ENCODE peak calls at places on chromosomes 4 and X, in eight cellular contexts. G, S, A, F, P, Z, O and Y are unnamed samples.

GRCh38 chr4:53013873-53014272 is 151.8 kb downstream of the RASL11B start:
- DNase-seq in O (no peak), F (no peak), G (no peak), S (no peak), P (no peak), Z (no peak), A (no peak), Y (no peak)

GRCh38 chr4:76293705-76294274 is 12.7 kb upstream of the STBD1 start:
- DNase-seq in O (peak), S (no peak), G (no peak), F (no peak), A (no peak), P (no peak), Z (no peak), Y (no peak)

GRCh38 chrX:48461830-48462229 is 8.2 kb downstream of the SLC38A5 start:
- DNase-seq in Z (no peak), O (no peak), A (no peak), G (peak), F (no peak), P (no peak), S (no peak), Y (no peak)

GRCh38 chr4:80073362-80074008 is 456 bp upstream of the ANTXR2 start:
- DNase-seq in P (peak), F (no peak), G (peak), Z (peak), S (no peak), A (no peak), O (no peak), Y (no peak)

GRCh38 chrX:28581522-28581921 is 5.7 kb upstream of the IL1RAPL1 start:
- DNase-seq in P (no peak), A (no peak), O (no peak), F (no peak), Z (no peak), S (no peak), G (no peak), Y (no peak)

GRCh38 chr4:186161138-186161537 is 30.2 kb upstream of the CYP4V2 start:
- DNase-seq in A (peak), G (peak), O (no peak), P (no peak), F (no peak), S (no peak), Z (no peak), Y (no peak)

GRCh38 chr4:114257516-114257915 is 278.1 kb upstream of the ARSJ start:
- DNase-seq in O (peak), A (no peak), P (no peak), G (no peak), S (no peak), F (no peak), Z (no peak), Y (no peak)

GRCh38 chr4:144732584-144733130 is 86.7 kb downstream of the HHIP start:
- DNase-seq in F (no peak), G (no peak), A (no peak), Z (no peak), O (no peak), P (no peak), S (peak), Y (no peak)

GRCh38 chrX:129980540-129981206 is 1.8 kb upstream of the BCORL1 start:
- DNase-seq in Z (no peak), A (no peak), P (no peak), F (peak), O (no peak), S (peak), G (peak), Y (peak)

GRCh38 chr4:2006956-2007653 is 1.7 kb downstream of the NELFA start:
- DNase-seq in Z (no peak), G (no peak), A (no peak), S (peak), O (no peak), F (no peak), P (no peak), Y (no peak)

GRCh38 chrX:97366246-97366645 is 482.5 kb downstream of the RPA4 start:
- DNase-seq in Z (no peak), A (no peak), O (no peak), P (no peak), F (no peak), G (no peak), S (no peak), Y (no peak)

GRCh38 chrX:57227691-57228090 is 58.8 kb upstream of the FAAH2 start:
- DNase-seq in P (no peak), A (peak), G (no peak), F (no peak), S (no peak), Z (no peak), O (no peak), Y (peak)

GRCh38 chr4:16227462-16227868 is 1.2 kb upstream of the TAPT1 start:
- DNase-seq in O (no peak), G (peak), P (peak), F (peak), A (no peak), Z (peak), S (peak), Y (no peak)

GRCh38 chr4:154877110-154877760 is 96.2 kb downstream of the RBM46 start:
- DNase-seq in P (no peak), Z (no peak), S (peak), F (no peak), O (no peak), G (no peak), A (no peak), Y (no peak)

GRCh38 chrX:101219116-101219839 is at the start of gene DRP2:
- DNase-seq in S (peak), O (no peak), P (no peak), A (no peak), G (no peak), F (no peak), Z (no peak), Y (no peak)

GRCh38 chrX:3743821-3744439 is 30.5 kb upstream of the PRKX start:
- DNase-seq in S (no peak), Z (peak), P (peak), F (no peak), A (peak), G (peak), O (no peak), Y (no peak)

GRCh38 chrX:70134116-70134477 is 850 bp downstream of the IGBP1 start:
- DNase-seq in O (no peak), S (peak), A (no peak), P (no peak), Z (no peak), G (no peak), F (no peak), Y (no peak)

GRCh38 chr4:5361968-5362367 is 310.7 kb downstream of the STK32B start:
- DNase-seq in F (no peak), A (no peak), G (peak), P (no peak), S (peak), O (no peak), Z (no peak), Y (no peak)

GRCh38 chr4:145679991-145680455 is at the start of gene C4orf51:
- DNase-seq in F (no peak), S (peak), G (no peak), A (no peak), Z (no peak), O (peak), P (no peak), Y (no peak)

GRCh38 chrX:17078031-17078730 is 131.7 kb downstream of the REPS2 start:
- DNase-seq in F (no peak), O (peak), Z (no peak), P (no peak), S (peak), G (no peak), A (no peak), Y (no peak)

GRCh38 chrX:10450959-10451355 is 169.4 kb downstream of the MID1 start:
- DNase-seq in P (no peak), Z (no peak), F (no peak), A (no peak), G (no peak), S (peak), O (peak), Y (no peak)

GRCh38 chrX:12970691-12971202 is 4.2 kb upstream of the TMSB4X start:
- DNase-seq in F (no peak), A (peak), S (no peak), O (no peak), Z (peak), P (peak), G (peak), Y (peak)

GRCh38 chr4:181897935-181898334 is 345.3 kb upstream of the TENM3 start:
- DNase-seq in Z (no peak), O (no peak), S (peak), A (no peak), F (no peak), P (no peak), G (no peak), Y (no peak)

GRCh38 chr4:55124337-55125076 is 888 bp downstream of the KDR start:
- DNase-seq in P (no peak), Z (no peak), A (no peak), G (no peak), O (no peak), S (no peak), F (peak), Y (peak)

GRCh38 chr4:8229341-8229975 is 30.4 kb downstream of the SH3TC1 start:
- DNase-seq in S (no peak), G (no peak), O (no peak), F (peak), A (no peak), Z (no peak), P (no peak), Y (no peak)

GRCh38 chr4:17526695-17527477 is 11.9 kb downstream of the CLRN2 start:
- DNase-seq in A (no peak), F (no peak), G (no peak), O (no peak), P (no peak), Z (no peak), S (no peak), Y (no peak)